ENCODE peak calls at places on chromosomes 12 and 14, in six cellular contexts. One of them, this sample, is unnamed.

GRCh38 chr14:92687681-92688433 is 60.6 kb downstream of the LGMN start:
- DNase-seq in progenitor cell of endocrine pancreas: peak; percentile 34
- DNase-seq in IMR-90: no peak
- DNase-seq in HAP-1: no peak
- DNase-seq in cardiac muscle cell: peak; percentile 25
- DNase-seq in trophoblast cell: no peak
- DNase-seq in this sample: no peak

GRCh38 chr14:68397371-68397779 is 395.5 kb downstream of the ZFP36L1 start:
- DNase-seq in trophoblast cell: peak; percentile 51
- DNase-seq in cardiac muscle cell: no peak
- DNase-seq in progenitor cell of endocrine pancreas: no peak
- DNase-seq in IMR-90: no peak
- DNase-seq in HAP-1: no peak
- DNase-seq in this sample: no peak

GRCh38 chr14:100281286-100282082 is 24.8 kb downstream of the SLC25A29 start:
- DNase-seq in IMR-90: no peak
- DNase-seq in progenitor cell of endocrine pancreas: no peak
- DNase-seq in trophoblast cell: no peak
- DNase-seq in HAP-1: no peak
- DNase-seq in cardiac muscle cell: no peak
- DNase-seq in this sample: peak; percentile 39

GRCh38 chr12:75976913-75977312 is 54.7 kb downstream of the PHLDA1 start:
- DNase-seq in trophoblast cell: no peak
- DNase-seq in cardiac muscle cell: no peak
- DNase-seq in HAP-1: no peak
- DNase-seq in IMR-90: no peak
- DNase-seq in progenitor cell of endocrine pancreas: no peak
- DNase-seq in this sample: no peak

GRCh38 chr12:116919247-116919671 is 8.5 kb downstream of the FBXW8 start:
- DNase-seq in HAP-1: no peak
- DNase-seq in trophoblast cell: peak; percentile 53
- DNase-seq in cardiac muscle cell: no peak
- DNase-seq in IMR-90: no peak
- DNase-seq in progenitor cell of endocrine pancreas: no peak
- DNase-seq in this sample: no peak

GRCh38 chr14:77181124-77181602 is 435 bp upstream of the TMEM63C start:
- DNase-seq in progenitor cell of endocrine pancreas: no peak
- DNase-seq in cardiac muscle cell: no peak
- DNase-seq in trophoblast cell: no peak
- DNase-seq in HAP-1: no peak
- DNase-seq in IMR-90: no peak
- DNase-seq in this sample: no peak

GRCh38 chr12:33566403-33566802 is 126.8 kb upstream of the SYT10 start:
- DNase-seq in IMR-90: no peak
- DNase-seq in HAP-1: no peak
- DNase-seq in progenitor cell of endocrine pancreas: no peak
- DNase-seq in cardiac muscle cell: no peak
- DNase-seq in trophoblast cell: no peak
- DNase-seq in this sample: no peak

GRCh38 chr14:88562831-88563686 is at the start of gene ZC3H14:
- DNase-seq in progenitor cell of endocrine pancreas: peak; percentile 85
- DNase-seq in IMR-90: peak; percentile 80
- DNase-seq in HAP-1: peak; percentile 90
- DNase-seq in cardiac muscle cell: peak; percentile 93
- DNase-seq in trophoblast cell: peak; percentile 96
- DNase-seq in this sample: peak; percentile 94

GRCh38 chr12:88052686-88053085 is 23.5 kb upstream of the C12orf50 start:
- DNase-seq in cardiac muscle cell: peak; percentile 66
- DNase-seq in IMR-90: peak; percentile 44
- DNase-seq in trophoblast cell: peak; percentile 52
- DNase-seq in HAP-1: peak; percentile 53
- DNase-seq in progenitor cell of endocrine pancreas: no peak
- DNase-seq in this sample: no peak

GRCh38 chr12:117744418-117744817 is 224.4 kb downstream of the KSR2 start:
- DNase-seq in progenitor cell of endocrine pancreas: no peak
- DNase-seq in IMR-90: no peak
- DNase-seq in trophoblast cell: no peak
- DNase-seq in HAP-1: no peak
- DNase-seq in cardiac muscle cell: no peak
- DNase-seq in this sample: no peak

GRCh38 chr14:61625171-61625570 is 70.1 kb upstream of the HIF1A start:
- DNase-seq in HAP-1: no peak
- DNase-seq in trophoblast cell: no peak
- DNase-seq in cardiac muscle cell: no peak
- DNase-seq in IMR-90: peak; percentile 52
- DNase-seq in progenitor cell of endocrine pancreas: no peak
- DNase-seq in this sample: no peak

GRCh38 chr12:49094966-49095365 is 365 bp upstream of the DHH start:
- DNase-seq in progenitor cell of endocrine pancreas: no peak
- DNase-seq in IMR-90: no peak
- DNase-seq in cardiac muscle cell: no peak
- DNase-seq in HAP-1: no peak
- DNase-seq in trophoblast cell: no peak
- DNase-seq in this sample: no peak

GRCh38 chr12:47442310-47442709 is 263.5 kb downstream of the RPAP3 start:
- DNase-seq in progenitor cell of endocrine pancreas: no peak
- DNase-seq in cardiac muscle cell: no peak
- DNase-seq in trophoblast cell: no peak
- DNase-seq in IMR-90: no peak
- DNase-seq in HAP-1: no peak
- DNase-seq in this sample: no peak

GRCh38 chr14:93970589-93970966 is 5.8 kb downstream of the ASB2 start:
- DNase-seq in trophoblast cell: no peak
- DNase-seq in IMR-90: no peak
- DNase-seq in HAP-1: peak; percentile 24
- DNase-seq in progenitor cell of endocrine pancreas: no peak
- DNase-seq in cardiac muscle cell: no peak
- DNase-seq in this sample: no peak

GRCh38 chr12:12788675-12789368 is 3.4 kb downstream of the APOLD1 start:
- DNase-seq in cardiac muscle cell: peak; percentile 81
- DNase-seq in HAP-1: peak; percentile 78
- DNase-seq in progenitor cell of endocrine pancreas: no peak
- DNase-seq in trophoblast cell: peak; percentile 93
- DNase-seq in IMR-90: peak; percentile 82
- DNase-seq in this sample: no peak

GRCh38 chr12:50507930-50508329 is 3.1 kb downstream of the DIP2B start:
- DNase-seq in progenitor cell of endocrine pancreas: no peak
- DNase-seq in cardiac muscle cell: no peak
- DNase-seq in IMR-90: no peak
- DNase-seq in trophoblast cell: peak; percentile 9
- DNase-seq in HAP-1: peak; percentile 35
- DNase-seq in this sample: no peak

GRCh38 chr14:64541261-64541970 is 875 bp downstream of the HSPA2 start:
- DNase-seq in IMR-90: no peak
- DNase-seq in cardiac muscle cell: no peak
- DNase-seq in progenitor cell of endocrine pancreas: no peak
- DNase-seq in trophoblast cell: peak; percentile 56
- DNase-seq in HAP-1: no peak
- DNase-seq in this sample: peak; percentile 67

GRCh38 chr12:44717612-44718011 is 158.5 kb downstream of the NELL2 start:
- DNase-seq in trophoblast cell: no peak
- DNase-seq in progenitor cell of endocrine pancreas: no peak
- DNase-seq in IMR-90: no peak
- DNase-seq in HAP-1: peak; percentile 8
- DNase-seq in cardiac muscle cell: no peak
- DNase-seq in this sample: no peak

GRCh38 chr12:115023279-115023678 is 339.3 kb upstream of the TBX3 start:
- DNase-seq in progenitor cell of endocrine pancreas: no peak
- DNase-seq in cardiac muscle cell: peak; percentile 62
- DNase-seq in trophoblast cell: no peak
- DNase-seq in HAP-1: no peak
- DNase-seq in IMR-90: peak; percentile 60
- DNase-seq in this sample: no peak

GRCh38 chr14:68979021-68979721 is at the start of gene ACTN1:
- DNase-seq in HAP-1: peak; percentile 96
- DNase-seq in cardiac muscle cell: peak; percentile 99
- DNase-seq in trophoblast cell: peak; percentile 95
- DNase-seq in IMR-90: peak; percentile 97
- DNase-seq in progenitor cell of endocrine pancreas: peak; percentile 78
- DNase-seq in this sample: peak; percentile 97

GRCh38 chr14:44027397-44027796 is 479.7 kb downstream of the FSCB start:
- DNase-seq in trophoblast cell: no peak
- DNase-seq in IMR-90: no peak
- DNase-seq in progenitor cell of endocrine pancreas: no peak
- DNase-seq in HAP-1: no peak
- DNase-seq in cardiac muscle cell: no peak
- DNase-seq in this sample: no peak

GRCh38 chr14:91127411-91127810 is 13.5 kb downstream of the DGLUCY start:
- DNase-seq in trophoblast cell: peak; percentile 100
- DNase-seq in IMR-90: no peak
- DNase-seq in cardiac muscle cell: no peak
- DNase-seq in progenitor cell of endocrine pancreas: no peak
- DNase-seq in HAP-1: no peak
- DNase-seq in this sample: no peak

GRCh38 chr12:17381211-17381610 is 708.8 kb downstream of the RERGL start:
- DNase-seq in progenitor cell of endocrine pancreas: no peak
- DNase-seq in cardiac muscle cell: no peak
- DNase-seq in trophoblast cell: peak; percentile 93
- DNase-seq in HAP-1: no peak
- DNase-seq in IMR-90: no peak
- DNase-seq in this sample: no peak

GRCh38 chr14:49880267-49881064 is 12.4 kb upstream of the ARF6 start:
- DNase-seq in trophoblast cell: no peak
- DNase-seq in cardiac muscle cell: no peak
- DNase-seq in progenitor cell of endocrine pancreas: no peak
- DNase-seq in HAP-1: no peak
- DNase-seq in IMR-90: no peak
- DNase-seq in this sample: no peak

GRCh38 chr12:9848899-9849298 is 20.3 kb downstream of the CLEC2B start:
- DNase-seq in cardiac muscle cell: no peak
- DNase-seq in IMR-90: no peak
- DNase-seq in progenitor cell of endocrine pancreas: no peak
- DNase-seq in HAP-1: no peak
- DNase-seq in trophoblast cell: no peak
- DNase-seq in this sample: no peak

GRCh38 chr12:77133566-77133965 is 68.2 kb upstream of the E2F7 start:
- DNase-seq in HAP-1: peak; percentile 76
- DNase-seq in cardiac muscle cell: peak; percentile 74
- DNase-seq in IMR-90: peak; percentile 65
- DNase-seq in trophoblast cell: peak; percentile 20
- DNase-seq in progenitor cell of endocrine pancreas: peak; percentile 63
- DNase-seq in this sample: no peak

GRCh38 chr14:74368026-74368425 is 19.8 kb downstream of the VRTN start:
- DNase-seq in cardiac muscle cell: no peak
- DNase-seq in trophoblast cell: no peak
- DNase-seq in IMR-90: no peak
- DNase-seq in progenitor cell of endocrine pancreas: no peak
- DNase-seq in HAP-1: no peak
- DNase-seq in this sample: no peak

GRCh38 chr14:37594916-37595808 is at the start of the genes FOXA1 and TTC6:
- DNase-seq in cardiac muscle cell: peak; percentile 32
- DNase-seq in trophoblast cell: peak; percentile 1
- DNase-seq in IMR-90: peak; percentile 24
- DNase-seq in HAP-1: peak; percentile 88
- DNase-seq in progenitor cell of endocrine pancreas: peak; percentile 78
- DNase-seq in this sample: peak; percentile 77

GRCh38 chr12:89800435-89800834 is 91.8 kb upstream of the ATP2B1 start:
- DNase-seq in trophoblast cell: no peak
- DNase-seq in HAP-1: no peak
- DNase-seq in IMR-90: no peak
- DNase-seq in progenitor cell of endocrine pancreas: no peak
- DNase-seq in cardiac muscle cell: no peak
- DNase-seq in this sample: no peak

GRCh38 chr14:87896393-87897380 is 96.3 kb downstream of the GALC start:
- DNase-seq in trophoblast cell: peak; percentile 70
- DNase-seq in cardiac muscle cell: peak; percentile 71
- DNase-seq in IMR-90: peak; percentile 56
- DNase-seq in HAP-1: peak; percentile 9
- DNase-seq in progenitor cell of endocrine pancreas: no peak
- DNase-seq in this sample: no peak

GRCh38 chr12:5276327-5276880 is 155.5 kb upstream of the NTF3 start:
- DNase-seq in IMR-90: no peak
- DNase-seq in HAP-1: no peak
- DNase-seq in trophoblast cell: no peak
- DNase-seq in progenitor cell of endocrine pancreas: no peak
- DNase-seq in cardiac muscle cell: no peak
- DNase-seq in this sample: no peak

GRCh38 chr14:32650665-32651064 is 288.0 kb upstream of the NPAS3 start:
- DNase-seq in HAP-1: no peak
- DNase-seq in progenitor cell of endocrine pancreas: no peak
- DNase-seq in trophoblast cell: no peak
- DNase-seq in cardiac muscle cell: no peak
- DNase-seq in IMR-90: no peak
- DNase-seq in this sample: no peak

GRCh38 chr12:76455582-76456345 is 103.8 kb downstream of the OSBPL8 start:
- DNase-seq in trophoblast cell: peak; percentile 86
- DNase-seq in HAP-1: peak; percentile 14
- DNase-seq in IMR-90: peak; percentile 95
- DNase-seq in progenitor cell of endocrine pancreas: no peak
- DNase-seq in cardiac muscle cell: peak; percentile 85
- DNase-seq in this sample: no peak

GRCh38 chr12:78384541-78384940 is 480.0 kb upstream of the SYT1 start:
- DNase-seq in cardiac muscle cell: no peak
- DNase-seq in trophoblast cell: no peak
- DNase-seq in progenitor cell of endocrine pancreas: no peak
- DNase-seq in HAP-1: no peak
- DNase-seq in IMR-90: no peak
- DNase-seq in this sample: no peak

GRCh38 chr14:54529811-54530210 is 20.1 kb downstream of the CGRRF1 start:
- DNase-seq in IMR-90: peak; percentile 68
- DNase-seq in trophoblast cell: no peak
- DNase-seq in HAP-1: peak; percentile 66
- DNase-seq in cardiac muscle cell: peak; percentile 59
- DNase-seq in progenitor cell of endocrine pancreas: no peak
- DNase-seq in this sample: no peak